ENCODE peak calls at places on chromosome 2, in ten cellular contexts. One of them, this sample, is unnamed.

GRCh38 chr2:71925268-71926097 is 222.2 kb downstream of the CYP26B1 start:
- DNase-seq in NCI-H69: peak
- DNase-seq in left kidney: peak
- DNase-seq in stimulated activated CD4-positive, alpha-beta T cell treated with anti-CD3 and anti-CD28 coated beads, Interleukin-1b, Interleukin-23, amount 100 ng/mL, for 24 hours: no peak
- DNase-seq in effector memory CD8-positive, alpha-beta T cell: no peak
- DNase-seq in NCI-H1092: no peak
- DNase-seq in COR-L47: no peak
- DNase-seq in neuronal stem cell: no peak
- DNase-seq in MM.1S: no peak
- DNase-seq in bronchial epithelial cell: no peak
- DNase-seq in this sample: peak

GRCh38 chr2:72153026-72153791 is 5.5 kb upstream of the CYP26B1 start:
- DNase-seq in NCI-H69: no peak
- DNase-seq in left kidney: no peak
- DNase-seq in stimulated activated CD4-positive, alpha-beta T cell treated with anti-CD3 and anti-CD28 coated beads, Interleukin-1b, Interleukin-23, amount 100 ng/mL, for 24 hours: no peak
- DNase-seq in effector memory CD8-positive, alpha-beta T cell: no peak
- DNase-seq in NCI-H1092: no peak
- DNase-seq in COR-L47: no peak
- DNase-seq in neuronal stem cell: no peak
- DNase-seq in MM.1S: no peak
- DNase-seq in bronchial epithelial cell: no peak
- DNase-seq in this sample: no peak

GRCh38 chr2:158893057-158893456 is 75.4 kb upstream of the TANC1 start:
- DNase-seq in NCI-H69: peak
- DNase-seq in left kidney: peak
- DNase-seq in stimulated activated CD4-positive, alpha-beta T cell treated with anti-CD3 and anti-CD28 coated beads, Interleukin-1b, Interleukin-23, amount 100 ng/mL, for 24 hours: no peak
- DNase-seq in effector memory CD8-positive, alpha-beta T cell: no peak
- DNase-seq in NCI-H1092: no peak
- DNase-seq in COR-L47: no peak
- DNase-seq in neuronal stem cell: no peak
- DNase-seq in MM.1S: no peak
- DNase-seq in bronchial epithelial cell: peak
- DNase-seq in this sample: peak

GRCh38 chr2:239942871-239943311 is 82.3 kb downstream of the NDUFA10 start:
- DNase-seq in NCI-H69: no peak
- DNase-seq in left kidney: no peak
- DNase-seq in stimulated activated CD4-positive, alpha-beta T cell treated with anti-CD3 and anti-CD28 coated beads, Interleukin-1b, Interleukin-23, amount 100 ng/mL, for 24 hours: no peak
- DNase-seq in effector memory CD8-positive, alpha-beta T cell: no peak
- DNase-seq in NCI-H1092: no peak
- DNase-seq in COR-L47: no peak
- DNase-seq in neuronal stem cell: no peak
- DNase-seq in MM.1S: no peak
- DNase-seq in bronchial epithelial cell: no peak
- DNase-seq in this sample: no peak

GRCh38 chr2:183607995-183608394 is 483.8 kb downstream of the NUP35 start:
- DNase-seq in NCI-H69: no peak
- DNase-seq in left kidney: no peak
- DNase-seq in stimulated activated CD4-positive, alpha-beta T cell treated with anti-CD3 and anti-CD28 coated beads, Interleukin-1b, Interleukin-23, amount 100 ng/mL, for 24 hours: no peak
- DNase-seq in effector memory CD8-positive, alpha-beta T cell: no peak
- DNase-seq in NCI-H1092: no peak
- DNase-seq in COR-L47: no peak
- DNase-seq in neuronal stem cell: no peak
- DNase-seq in MM.1S: no peak
- DNase-seq in bronchial epithelial cell: no peak
- DNase-seq in this sample: no peak

GRCh38 chr2:152241956-152242355 is 66.4 kb upstream of the STAM2 start:
- DNase-seq in NCI-H69: no peak
- DNase-seq in left kidney: no peak
- DNase-seq in stimulated activated CD4-positive, alpha-beta T cell treated with anti-CD3 and anti-CD28 coated beads, Interleukin-1b, Interleukin-23, amount 100 ng/mL, for 24 hours: no peak
- DNase-seq in effector memory CD8-positive, alpha-beta T cell: no peak
- DNase-seq in NCI-H1092: no peak
- DNase-seq in COR-L47: no peak
- DNase-seq in neuronal stem cell: no peak
- DNase-seq in MM.1S: no peak
- DNase-seq in bronchial epithelial cell: peak
- DNase-seq in this sample: no peak

GRCh38 chr2:85878719-85879390 is 9.9 kb downstream of the ST3GAL5 start:
- DNase-seq in NCI-H69: no peak
- DNase-seq in left kidney: peak
- DNase-seq in stimulated activated CD4-positive, alpha-beta T cell treated with anti-CD3 and anti-CD28 coated beads, Interleukin-1b, Interleukin-23, amount 100 ng/mL, for 24 hours: no peak
- DNase-seq in effector memory CD8-positive, alpha-beta T cell: no peak
- DNase-seq in NCI-H1092: no peak
- DNase-seq in COR-L47: no peak
- DNase-seq in neuronal stem cell: no peak
- DNase-seq in MM.1S: no peak
- DNase-seq in bronchial epithelial cell: peak
- DNase-seq in this sample: no peak

GRCh38 chr2:181357979-181358378 is 99.2 kb upstream of the ITGA4 start:
- DNase-seq in NCI-H69: no peak
- DNase-seq in left kidney: no peak
- DNase-seq in stimulated activated CD4-positive, alpha-beta T cell treated with anti-CD3 and anti-CD28 coated beads, Interleukin-1b, Interleukin-23, amount 100 ng/mL, for 24 hours: no peak
- DNase-seq in effector memory CD8-positive, alpha-beta T cell: no peak
- DNase-seq in NCI-H1092: no peak
- DNase-seq in COR-L47: no peak
- DNase-seq in neuronal stem cell: no peak
- DNase-seq in MM.1S: no peak
- DNase-seq in bronchial epithelial cell: no peak
- DNase-seq in this sample: no peak

GRCh38 chr2:161843936-161844335 is 219.7 kb downstream of the SLC4A10 start:
- DNase-seq in NCI-H69: peak
- DNase-seq in left kidney: no peak
- DNase-seq in stimulated activated CD4-positive, alpha-beta T cell treated with anti-CD3 and anti-CD28 coated beads, Interleukin-1b, Interleukin-23, amount 100 ng/mL, for 24 hours: no peak
- DNase-seq in effector memory CD8-positive, alpha-beta T cell: no peak
- DNase-seq in NCI-H1092: no peak
- DNase-seq in COR-L47: no peak
- DNase-seq in neuronal stem cell: no peak
- DNase-seq in MM.1S: no peak
- DNase-seq in bronchial epithelial cell: no peak
- DNase-seq in this sample: no peak

GRCh38 chr2:178363252-178363651 is 87.7 kb downstream of the PRKRA start:
- DNase-seq in NCI-H69: no peak
- DNase-seq in left kidney: no peak
- DNase-seq in stimulated activated CD4-positive, alpha-beta T cell treated with anti-CD3 and anti-CD28 coated beads, Interleukin-1b, Interleukin-23, amount 100 ng/mL, for 24 hours: no peak
- DNase-seq in effector memory CD8-positive, alpha-beta T cell: no peak
- DNase-seq in NCI-H1092: no peak
- DNase-seq in COR-L47: no peak
- DNase-seq in neuronal stem cell: no peak
- DNase-seq in MM.1S: no peak
- DNase-seq in bronchial epithelial cell: peak
- DNase-seq in this sample: no peak

GRCh38 chr2:66925128-66925527 is 472.0 kb upstream of the ETAA1 start:
- DNase-seq in NCI-H69: no peak
- DNase-seq in left kidney: no peak
- DNase-seq in stimulated activated CD4-positive, alpha-beta T cell treated with anti-CD3 and anti-CD28 coated beads, Interleukin-1b, Interleukin-23, amount 100 ng/mL, for 24 hours: no peak
- DNase-seq in effector memory CD8-positive, alpha-beta T cell: no peak
- DNase-seq in NCI-H1092: no peak
- DNase-seq in COR-L47: no peak
- DNase-seq in neuronal stem cell: no peak
- DNase-seq in MM.1S: no peak
- DNase-seq in bronchial epithelial cell: peak
- DNase-seq in this sample: peak

GRCh38 chr2:232420463-232421188 is 14.0 kb downstream of the ALPG start:
- DNase-seq in NCI-H69: peak
- DNase-seq in left kidney: peak
- DNase-seq in stimulated activated CD4-positive, alpha-beta T cell treated with anti-CD3 and anti-CD28 coated beads, Interleukin-1b, Interleukin-23, amount 100 ng/mL, for 24 hours: no peak
- DNase-seq in effector memory CD8-positive, alpha-beta T cell: no peak
- DNase-seq in NCI-H1092: no peak
- DNase-seq in COR-L47: peak
- DNase-seq in neuronal stem cell: no peak
- DNase-seq in MM.1S: no peak
- DNase-seq in bronchial epithelial cell: peak
- DNase-seq in this sample: no peak